ENCODE peak calls at places on chromosomes 7 and 10, in six cellular contexts. T is neuronal stem cell, K is IMR-90, P is H9, R is H1, E is trophoblast cell. G is an unnamed sample.

GRCh38 chr10:95421782-95422181 is 131.0 kb upstream of the PDLIM1 start:
- DNase-seq in T (no peak), K (no peak), P (no peak), R (no peak), E (no peak), G (no peak)

GRCh38 chr10:47290338-47290737 is 9.7 kb upstream of the GDF10 start:
- DNase-seq in T (no peak), K (no peak), P (peak; percentile 12), R (no peak), E (no peak), G (no peak)

GRCh38 chr7:33061282-33061928 is 1.2 kb downstream of the NT5C3A start:
- DNase-seq in T (no peak), K (no peak), P (no peak), R (no peak), E (no peak), G (no peak)

GRCh38 chr7:138886501-138886917 is 88.5 kb upstream of the ATP6V0A4 start:
- DNase-seq in T (no peak), K (peak; percentile 73), P (no peak), R (no peak), E (peak; percentile 36), G (peak; percentile 73)

GRCh38 chr7:48636391-48637015 is 287.8 kb upstream of the CDC14C start:
- DNase-seq in T (no peak), K (no peak), P (no peak), R (no peak), E (no peak), G (no peak)

GRCh38 chr7:25565949-25566348 is 337.7 kb upstream of the NPVF start:
- DNase-seq in T (peak; percentile 77), K (peak; percentile 69), P (peak; percentile 49), R (peak; percentile 27), E (peak; percentile 59), G (peak; percentile 74)

GRCh38 chr7:44131173-44132009 is 8.0 kb upstream of the POLD2 start:
- DNase-seq in T (no peak), K (no peak), P (peak; percentile 64), R (no peak), E (peak; percentile 33), G (peak; percentile 12)

GRCh38 chr10:119342017-119342734 is 134.8 kb downstream of the GRK5 start:
- DNase-seq in T (no peak), K (peak; percentile 49), P (no peak), R (no peak), E (no peak), G (no peak)

GRCh38 chr7:27409776-27410175 is 167.2 kb downstream of the EVX1 start:
- DNase-seq in T (no peak), K (no peak), P (no peak), R (no peak), E (no peak), G (peak; percentile 18)

GRCh38 chr7:98174334-98175259 is 36.6 kb upstream of the BHLHA15 start:
- DNase-seq in T (no peak), K (no peak), P (no peak), R (no peak), E (no peak), G (no peak)

GRCh38 chr7:67760971-67761370 is 764.3 kb downstream of the TYW1 start:
- DNase-seq in T (no peak), K (no peak), P (no peak), R (no peak), E (no peak), G (no peak)

GRCh38 chr10:62934258-62934657 is 118.1 kb upstream of the EGR2 start:
- DNase-seq in T (no peak), K (no peak), P (no peak), R (no peak), E (no peak), G (no peak)

GRCh38 chr7:45987521-45988290 is 66.6 kb upstream of the IGFBP3 start:
- DNase-seq in T (no peak), K (no peak), P (no peak), R (no peak), E (no peak), G (no peak)

GRCh38 chr10:100687143-100687953 is 58.0 kb upstream of the PAX2 start:
- DNase-seq in T (no peak), K (no peak), P (no peak), R (no peak), E (no peak), G (no peak)

GRCh38 chr7:43011879-43012278 is 79.7 kb downstream of the MRPL32 start:
- DNase-seq in T (no peak), K (no peak), P (no peak), R (no peak), E (no peak), G (no peak)

GRCh38 chr7:43018446-43018845 is 86.3 kb downstream of the MRPL32 start:
- DNase-seq in T (no peak), K (no peak), P (no peak), R (no peak), E (no peak), G (no peak)

GRCh38 chr7:43015301-43015700 is 83.1 kb downstream of the MRPL32 start:
- DNase-seq in T (peak; percentile 12), K (no peak), P (no peak), R (no peak), E (no peak), G (no peak)

DNA sequence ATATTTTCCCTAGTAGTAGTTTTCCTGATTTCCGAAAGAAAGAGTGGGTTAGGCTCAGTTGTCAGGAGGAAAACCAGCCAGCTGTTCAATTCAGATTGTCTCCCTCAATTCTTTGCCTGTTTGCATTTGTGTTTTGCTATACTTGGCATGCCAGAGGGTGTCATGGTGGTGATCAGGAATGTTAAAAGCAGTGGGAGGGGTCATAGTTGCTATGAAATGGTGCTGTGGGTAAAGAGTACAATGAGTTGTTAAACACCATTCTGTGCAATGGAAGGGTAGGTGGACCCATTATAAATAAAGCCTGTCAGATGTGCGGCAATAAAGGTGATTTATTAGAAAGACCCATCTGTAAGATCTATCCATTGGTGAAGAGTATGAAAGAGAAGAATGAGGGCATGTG is 82.2 kb downstream of the MRPL32 start:
- DNase-seq in T (no peak), K (no peak), P (no peak), R (no peak), E (no peak), G (no peak)
- H3K18ac ChIP-seq in T (no peak overlapping the region), K (no peak overlapping the region), P (no peak overlapping the region), R (no peak overlapping the region), E (no peak overlapping the region), G (no peak overlapping the region)

GRCh38 chr7:95922191-95922590 is 149.8 kb downstream of the DYNC1I1 start:
- DNase-seq in T (no peak), K (no peak), P (no peak), R (no peak), E (no peak), G (no peak)
- H3K27ac ChIP-seq in T (no peak overlapping the region), K (no peak overlapping the region), P (no peak overlapping the region), R (no peak overlapping the region), E (no peak overlapping the region), G (no peak overlapping the region)

GRCh38 chr10:93599335-93599734 is 1.7 kb downstream of the RBP4 start:
- DNase-seq in T (no peak), K (no peak), P (no peak), R (no peak), E (no peak), G (no peak)

GRCh38 chr10:93599778-93600177 is 1.3 kb downstream of the RBP4 start:
- DNase-seq in T (no peak), K (no peak), P (no peak), R (no peak), E (no peak), G (no peak)

GRCh38 chr10:93601774-93602162 is 733 bp upstream of the RBP4 start:
- DNase-seq in T (no peak), K (no peak), P (no peak), R (no peak), E (no peak), G (no peak)

GRCh38 chr10:93600861-93601773 is at the start of gene RBP4:
- DNase-seq in T (no peak), K (peak; percentile 32), P (peak; percentile 33), R (no peak), E (no peak), G (peak; percentile 37)

GRCh38 chr10:93600446-93600860 is 582 bp downstream of the RBP4 start:
- DNase-seq in T (no peak), K (no peak), P (peak; percentile 38), R (no peak), E (no peak), G (no peak)
- H3K14ac ChIP-seq in T (no peak overlapping the region), K (no peak overlapping the region), P (no peak overlapping the region), R (no peak overlapping the region), E (no peak overlapping the region), G (no peak overlapping the region)

GRCh38 chr7:80136276-80137045 is 1.8 kb downstream of the GNAI1 start:
- DNase-seq in T (no peak), K (peak; percentile 63), P (no peak), R (no peak), E (no peak), G (peak; percentile 54)
- H3K18ac ChIP-seq in T (no peak overlapping the region), K (peak overlapping the region; percentile 6), P (no peak overlapping the region), R (no peak overlapping the region), E (no peak overlapping the region), G (peak overlapping the region; percentile 76)

GRCh38 chr7:155458317-155459132 is 596 bp downstream of the EN2 start:
- DNase-seq in T (no peak), K (no peak), P (peak; percentile 36), R (no peak), E (peak; percentile 6), G (no peak)

GRCh38 chr7:155456772-155457543 is 971 bp upstream of the EN2 start:
- DNase-seq in T (no peak), K (peak; percentile 31), P (peak; percentile 86), R (no peak), E (peak; percentile 38), G (peak; percentile 39)

GRCh38 chr7:155459133-155459866 is 1.4 kb downstream of the EN2 start:
- DNase-seq in T (no peak), K (no peak), P (peak; percentile 56), R (no peak), E (no peak), G (no peak)

GRCh38 chr7:155456517-155456771 is 1.5 kb upstream of the EN2 start:
- DNase-seq in T (no peak), K (no peak), P (no peak), R (no peak), E (no peak), G (no peak)

DNA sequence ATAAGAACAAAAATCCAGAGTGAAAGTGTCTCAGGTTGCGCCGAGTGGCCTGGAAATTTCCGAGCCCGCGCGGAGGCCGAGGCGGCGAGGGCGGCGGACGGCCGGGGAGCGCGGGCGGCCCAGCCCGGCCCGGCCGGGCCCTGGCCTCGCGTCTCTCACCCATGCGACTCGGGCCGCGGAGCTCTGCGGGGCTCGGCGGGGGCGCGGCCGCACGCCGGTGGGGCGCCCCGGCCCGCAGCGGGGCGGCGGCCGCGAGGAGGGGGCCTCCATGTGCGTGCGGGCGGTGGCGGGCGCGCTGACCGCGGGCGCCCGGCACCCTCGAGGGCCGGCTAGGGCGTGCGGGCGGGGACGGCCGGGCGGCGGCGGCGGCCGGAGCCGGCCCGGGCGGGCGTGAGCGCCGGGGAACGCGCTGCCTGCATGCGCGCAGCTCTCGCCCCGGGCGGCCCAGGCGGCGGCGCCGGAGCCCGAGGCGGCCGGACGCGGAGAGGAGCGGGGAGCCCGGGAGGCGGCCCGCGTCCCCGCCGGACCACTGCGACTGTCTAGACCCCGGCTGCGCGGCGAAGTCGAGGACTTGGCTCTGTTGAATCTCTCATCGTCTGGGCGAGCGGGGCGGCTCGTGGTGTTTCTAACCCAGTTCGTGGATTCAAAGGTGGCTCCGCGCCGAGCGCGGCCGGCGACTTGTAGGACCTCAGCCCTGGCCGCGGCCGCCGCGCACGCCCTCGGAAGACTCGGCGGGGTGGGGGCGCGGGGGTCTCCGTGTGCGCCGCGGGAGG is at the start of gene EN2:
- DNase-seq in T (no peak), K (no peak), P (no peak), R (no peak), E (no peak), G (no peak)
- H3K27ac ChIP-seq in T (no peak within 1 kb of the TSS), K (no peak within 1 kb of the TSS), P (no peak within 1 kb of the TSS), R (no peak within 1 kb of the TSS), E (no peak within 1 kb of the TSS), G (no peak within 1 kb of the TSS)

G was measured in mesenchymal stem cell.